ENCODE peak calls at places on chromosomes 3 and 15, in seven cellular contexts. S is naive thymus-derived CD4-positive, alpha-beta T cell; C is right cardiac atrium; A is foreskin keratinocyte; R is left lung; J is mucosa of descending colon; W is RWPE2. U is an unnamed sample.

GRCh38 chr15:69509131-69509530 is 56.5 kb downstream of the RPLP1 start:
- ATAC-seq in S (peak), C (no peak), A (peak), R (no peak), J (no peak), W (no peak), U (no peak)

GRCh38 chr3:172904817-172905479 is 154.4 kb downstream of the ECT2 start:
- ATAC-seq in S (no peak), C (no peak), A (peak), R (no peak), J (no peak), W (no peak), U (no peak)

GRCh38 chr15:98727115-98728040 is 79.0 kb downstream of the IGF1R start:
- ATAC-seq in S (no peak), C (peak), A (peak), R (peak), J (peak), W (peak), U (peak)

GRCh38 chr3:185717121-185717520 is 107.7 kb downstream of the IGF2BP2 start:
- ATAC-seq in S (no peak), C (peak), A (peak), R (peak), J (peak), W (peak), U (peak)

GRCh38 chr15:22949074-22949547 is 31.1 kb downstream of the CYFIP1 start:
- ATAC-seq in S (no peak), C (peak), A (peak), R (peak), J (peak), W (peak), U (peak)

GRCh38 chr15:84653584-84653909 is 536 bp downstream of the WDR73 start:
- ATAC-seq in S (no peak), C (no peak), A (no peak), R (no peak), J (no peak), W (no peak), U (no peak)

GRCh38 chr15:77070180-77070499 is 769 bp downstream of the TSPAN3 start:
- ATAC-seq in S (no peak), C (no peak), A (no peak), R (no peak), J (no peak), W (no peak), U (no peak)

GRCh38 chr15:45704329-45705249 is 69.8 kb downstream of the SQOR start:
- ATAC-seq in S (no peak), C (peak), A (peak), R (peak), J (peak), W (peak), U (peak)

GRCh38 chr3:106206613-106207012 is 337.8 kb upstream of the CBLB start:
- ATAC-seq in S (peak), C (no peak), A (no peak), R (no peak), J (no peak), W (no peak), U (no peak)

GRCh38 chr3:175486255-175486654 is 627.1 kb downstream of the NAALADL2 start:
- ATAC-seq in S (no peak), C (no peak), A (no peak), R (no peak), J (no peak), W (no peak), U (no peak)

GRCh38 chr3:141448606-141449216 is 38.1 kb upstream of the RASA2 start:
- ATAC-seq in S (no peak), C (no peak), A (no peak), R (no peak), J (no peak), W (no peak), U (no peak)

GRCh38 chr15:42349178-42349577 is 10.1 kb upstream of the CAPN3 start:
- ATAC-seq in S (no peak), C (no peak), A (no peak), R (no peak), J (no peak), W (peak), U (no peak)

GRCh38 chr3:58666683-58667082 is at the start of gene FAM3D:
- ATAC-seq in S (peak), C (peak), A (no peak), R (peak), J (peak), W (peak), U (peak)

GRCh38 chr15:79170256-79170664 is 79.7 kb upstream of the RASGRF1 start:
- ATAC-seq in S (no peak), C (peak), A (peak), R (peak), J (no peak), W (peak), U (no peak)

GRCh38 chr15:57352535-57353316 is 23.6 kb upstream of the CGNL1 start:
- ATAC-seq in S (no peak), C (no peak), A (no peak), R (no peak), J (no peak), W (no peak), U (no peak)

GRCh38 chr3:34534013-34534412 is 735.6 kb downstream of the PDCD6IP start:
- ATAC-seq in S (no peak), C (peak), A (no peak), R (no peak), J (no peak), W (no peak), U (no peak)

GRCh38 chr3:45125550-45126026 is 20.6 kb downstream of the CDCP1 start:
- ATAC-seq in S (no peak), C (no peak), A (no peak), R (peak), J (peak), W (peak), U (peak)

GRCh38 chr15:65338366-65338765 is 33.9 kb downstream of the RNU5B-1 start:
- ATAC-seq in S (no peak), C (no peak), A (no peak), R (no peak), J (peak), W (no peak), U (no peak)

GRCh38 chr3:183564046-183564445 is 8.5 kb upstream of the KLHL6 start:
- ATAC-seq in S (no peak), C (no peak), A (no peak), R (no peak), J (no peak), W (no peak), U (no peak)

GRCh38 chr3:46500631-46501377 is 3.0 kb downstream of the RTP3 start:
- ATAC-seq in S (no peak), C (no peak), A (no peak), R (no peak), J (no peak), W (no peak), U (no peak)

GRCh38 chr15:25900426-25900825 is 37.3 kb upstream of the ATP10A start:
- ATAC-seq in S (no peak), C (no peak), A (no peak), R (no peak), J (no peak), W (no peak), U (no peak)

GRCh38 chr3:52372822-52373504 is 56.8 kb downstream of the DNAH1 start:
- ATAC-seq in S (peak), C (peak), A (no peak), R (peak), J (peak), W (no peak), U (no peak)

GRCh38 chr3:179563298-179563934 is 690 bp downstream of the ACTL6A start:
- ATAC-seq in S (peak), C (peak), A (peak), R (peak), J (peak), W (peak), U (peak)

GRCh38 chr3:186464424-186465093 is 79.6 kb downstream of the CRYGS start:
- ATAC-seq in S (no peak), C (no peak), A (no peak), R (no peak), J (no peak), W (no peak), U (no peak)

GRCh38 chr3:186321746-186322145 is 40.3 kb downstream of the DGKG start:
- ATAC-seq in S (no peak), C (no peak), A (no peak), R (no peak), J (no peak), W (no peak), U (no peak)

GRCh38 chr3:188697127-188697526 is 474.6 kb upstream of the TPRG1 start:
- ATAC-seq in S (no peak), C (no peak), A (no peak), R (no peak), J (no peak), W (no peak), U (no peak)